ENCODE peak calls at places on chromosomes 5 and 9, in seven cellular contexts. F, L, K, R, J, U and Q are unnamed samples.
A peak's percentile ranks its signal among the peaks of the same experiment; 100 is the strongest.

GRCh38 chr9:72947987-72948465 is 4.8 kb downstream of the ALDH1A1 start:
- DNase-seq in J (peak; percentile 72), R (no peak), L (no peak), K (no peak), F (no peak), U (no peak), Q (no peak)

GRCh38 chr5:168713051-168713450 is 133.9 kb upstream of the PANK3 start:
- DNase-seq in L (no peak), K (no peak), F (no peak), U (no peak), R (no peak), J (no peak), Q (peak; percentile 27)

GRCh38 chr9:93219692-93220091 is 35.8 kb downstream of the WNK2 start:
- DNase-seq in F (no peak), K (no peak), R (no peak), U (no peak), L (no peak), J (no peak), Q (no peak)

GRCh38 chr9:134218230-134218629 is 53.9 kb upstream of the RNU6ATAC start:
- DNase-seq in L (no peak), F (no peak), R (no peak), U (no peak), K (no peak), J (no peak), Q (no peak)

GRCh38 chr9:4277531-4277991 is 22.3 kb downstream of the GLIS3 start:
- DNase-seq in F (no peak), J (peak; percentile 70), L (no peak), R (no peak), K (no peak), U (no peak), Q (no peak)

GRCh38 chr9:100575765-100576368 is 2.0 kb upstream of the CAVIN4 start:
- DNase-seq in U (no peak), L (no peak), K (no peak), F (no peak), R (no peak), J (no peak), Q (no peak)

GRCh38 chr9:92359380-92360007 is 33.7 kb downstream of the CENPP start:
- DNase-seq in R (no peak), L (no peak), K (no peak), F (no peak), J (no peak), U (no peak), Q (no peak)

GRCh38 chr5:106858616-106859015 is 812.1 kb downstream of the EFNA5 start:
- DNase-seq in F (no peak), L (no peak), K (no peak), R (no peak), U (no peak), J (no peak), Q (no peak)

GRCh38 chr5:138032028-138032571 is 779 bp downstream of the FAM13B start:
- DNase-seq in K (peak; percentile 72), L (no peak), U (peak; percentile 35), R (no peak), F (no peak), J (no peak), Q (no peak)

GRCh38 chr9:27534131-27534530 is 4.5 kb upstream of the MOB3B start:
- DNase-seq in J (no peak), K (no peak), U (no peak), R (no peak), L (no peak), F (no peak), Q (no peak)

GRCh38 chr9:100213730-100214477 is 114.9 kb downstream of the INVS start:
- DNase-seq in K (no peak), R (no peak), F (no peak), L (no peak), J (peak; percentile 44), U (no peak), Q (no peak)

GRCh38 chr5:85646036-85646435 is 971.7 kb upstream of the COX7C start:
- DNase-seq in U (no peak), L (no peak), R (no peak), J (no peak), F (no peak), K (no peak), Q (no peak)

GRCh38 chr9:136484153-136485048 is 1.6 kb upstream of the SEC16A start:
- DNase-seq in F (no peak), L (peak; percentile 82), R (no peak), J (peak; percentile 73), K (no peak), U (peak; percentile 13), Q (peak; percentile 61)

GRCh38 chr5:169831331-169831730 is 149.0 kb downstream of the INSYN2B start:
- DNase-seq in F (no peak), U (no peak), L (peak; percentile 68), J (no peak), K (no peak), R (peak; percentile 36), Q (no peak)

GRCh38 chr5:17400724-17401508 is 97.1 kb upstream of the TAF11L2 start:
- DNase-seq in J (no peak), R (no peak), F (no peak), K (no peak), U (no peak), L (no peak), Q (no peak)

GRCh38 chr5:165029471-165029870 is 1524.1 kb downstream of the MAT2B start:
- DNase-seq in L (no peak), R (no peak), J (peak; percentile 31), F (no peak), U (no peak), K (no peak), Q (no peak)